ENCODE peak calls at places on chromosome 18, in four cellular contexts. P, T, N and G are unnamed samples. For H4K20me1, the result is how much of the 10 kb centered on the place peaks cover.

GRCh38 chr18:28584726-28585125 is 407.8 kb upstream of the CDH2 start:
- DNase-seq in P (no peak), T (peak), N (no peak), G (peak)

GRCh38 chr18:8977701-8978100 is 124.8 kb upstream of the NDUFV2 start:
- DNase-seq in P (no peak), T (no peak), N (no peak), G (no peak)

GRCh38 chr18:79552140-79552631 is 127.4 kb upstream of the CTDP1 start:
- DNase-seq in P (no peak), T (no peak), N (no peak), G (no peak)

GRCh38 chr18:64175432-64175831 is 26.5 kb upstream of the LINC00305 start:
- DNase-seq in P (no peak), T (no peak), N (no peak), G (no peak)

GRCh38 chr18:80022613-80023012 is 11.6 kb upstream of the RBFA start:
- DNase-seq in P (no peak), T (peak), N (peak), G (peak)

GRCh38 chr18:58996131-58996632 is 131.5 kb downstream of the ZNF532 start:
- DNase-seq in P (no peak), T (peak), N (no peak), G (peak)

GRCh38 chr18:58567453-58568196 is 61.3 kb downstream of the ALPK2 start:
- DNase-seq in P (no peak), T (peak), N (no peak), G (peak)

GRCh38 chr18:13369756-13370510 is 151.4 kb downstream of the LDLRAD4 start:
- DNase-seq in P (no peak), T (no peak), N (no peak), G (no peak)

GRCh38 chr18:2444201-2444875 is 127.0 kb downstream of the METTL4 start:
- DNase-seq in P (no peak), T (no peak), N (no peak), G (no peak)

GRCh38 chr18:55179460-55180195 is 220.4 kb upstream of the CCDC68 start:
- DNase-seq in P (no peak), T (no peak), N (no peak), G (peak)

GRCh38 chr18:3060667-3061580 is 48.0 kb upstream of the LPIN2 start:
- DNase-seq in P (no peak), T (no peak), N (no peak), G (no peak)

GRCh38 chr18:77173274-77174030 is 40.9 kb upstream of the MBP start:
- DNase-seq in P (no peak), T (no peak), N (no peak), G (no peak)

GRCh38 chr18:77166523-77166922 is 33.9 kb upstream of the MBP start:
- DNase-seq in P (no peak), T (no peak), N (no peak), G (no peak)

GRCh38 chr18:77167276-77167675 is 34.7 kb upstream of the MBP start:
- DNase-seq in P (no peak), T (no peak), N (no peak), G (no peak)

GRCh38 chr18:77168666-77169358 is 36.2 kb upstream of the MBP start:
- DNase-seq in P (no peak), T (no peak), N (no peak), G (no peak)

DNA sequence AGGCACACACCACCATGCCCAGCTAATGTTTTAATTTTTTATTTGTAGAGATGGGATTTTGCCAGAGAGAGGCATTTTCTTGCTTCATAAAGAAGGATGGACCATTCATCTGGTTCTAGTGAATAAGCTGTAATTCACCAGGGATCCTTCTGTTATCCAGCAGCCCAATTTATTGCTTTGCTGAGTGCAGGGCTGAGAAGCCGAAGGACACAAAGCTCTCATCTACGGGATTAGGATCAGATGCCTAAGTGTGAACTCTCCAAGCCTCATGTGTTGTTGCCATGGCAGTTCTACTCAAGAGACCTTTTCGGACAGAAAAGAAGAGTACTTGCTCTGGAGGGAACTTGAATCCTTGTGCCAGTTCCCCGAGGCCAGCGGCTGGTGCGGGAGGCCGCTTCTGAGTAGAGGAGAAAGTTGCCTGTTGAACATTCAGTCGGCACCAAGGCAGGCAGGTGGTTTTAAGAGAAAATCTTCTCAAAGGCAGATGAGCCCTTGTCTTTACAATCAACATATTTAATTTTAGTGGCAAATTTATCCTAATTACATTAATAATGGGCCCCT is 38.3 kb upstream of the MBP start:
- DNase-seq in P (no peak), T (no peak), N (no peak), G (no peak)
- H4K20me1 ChIP-seq in P (under half), T (under half), N (under half), G (under half)

DNA sequence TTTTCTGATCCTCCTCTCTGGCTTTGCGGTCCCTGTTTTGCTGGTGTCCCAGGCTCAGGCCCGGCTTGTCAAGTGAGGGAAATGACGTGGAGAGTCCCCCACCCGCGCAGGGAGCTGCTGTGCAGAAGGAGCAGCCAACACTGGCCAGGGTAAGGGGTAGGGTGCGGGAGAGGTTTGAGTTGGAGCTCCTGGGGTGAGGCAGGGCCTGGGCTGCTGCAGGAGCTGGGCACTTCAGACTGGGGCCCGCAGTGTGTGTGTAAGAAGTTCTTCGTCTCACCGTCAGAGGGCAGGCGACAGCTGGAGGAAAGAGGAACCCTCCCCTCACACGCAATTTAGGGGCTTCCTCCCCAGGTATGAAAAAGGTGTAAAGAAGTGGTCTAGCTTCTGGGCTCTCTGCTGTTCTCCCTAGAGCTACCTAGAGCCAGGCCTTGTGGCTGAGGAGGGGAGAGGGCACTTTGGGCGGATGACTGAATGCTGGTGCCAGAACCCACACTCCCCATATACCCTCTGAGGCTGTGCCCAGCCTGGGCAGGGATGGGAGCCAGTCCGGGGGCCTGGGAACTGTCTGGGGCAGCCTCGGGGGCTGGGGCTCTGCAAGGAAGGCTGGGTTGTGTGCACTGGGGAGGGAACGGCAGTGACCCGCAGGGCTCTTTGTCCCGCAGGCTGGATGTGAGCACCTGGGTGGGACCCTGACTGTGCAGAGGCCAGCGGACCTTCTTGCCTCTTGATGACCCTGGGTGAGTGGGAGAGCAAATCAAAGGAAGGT is 11.8 kb downstream of the CELF4 start:
- DNase-seq in P (no peak), T (no peak), N (peak), G (no peak)
- TF ChIP-seq CTCF in P (peak), T (no peak), N (peak), G (peak)

GRCh38 chr18:39318008-39318407 is 1752.4 kb upstream of the CELF4 start:
- DNase-seq in P (no peak), T (no peak), N (no peak), G (no peak)
- H3K4me2 ChIP-seq in P (no peak), T (no peak), N (no peak), G (no peak)

GRCh38 chr18:11780042-11780441 is 71.2 kb upstream of the CHMP1B start:
- DNase-seq in P (no peak), T (no peak), N (no peak), G (no peak)
- H4K20me1 ChIP-seq in P (under half), T (under half), N (under half), G (under half)

DNA sequence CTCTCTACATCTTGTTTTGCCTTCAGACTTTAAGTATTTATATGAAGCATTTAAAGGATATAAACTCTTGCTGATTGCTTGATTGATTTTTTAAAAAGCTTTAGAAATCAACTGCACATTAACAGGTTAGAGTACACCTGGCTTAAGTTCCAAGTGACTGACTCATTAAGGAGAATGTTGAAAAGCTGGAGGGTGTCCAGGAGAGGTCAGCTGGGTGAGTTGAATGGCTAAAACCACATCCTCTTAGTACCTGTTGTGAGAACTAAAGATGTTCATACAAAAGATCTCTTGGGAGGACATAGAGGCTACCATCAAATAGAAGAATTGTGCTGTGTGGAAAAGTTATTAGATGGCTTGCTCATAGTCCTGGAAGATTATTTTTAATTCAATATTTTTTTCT is 206.8 kb downstream of the TXNL1 start:
- DNase-seq in P (no peak), T (peak), N (no peak), G (no peak)
- TF ChIP-seq CTCF in P (no peak), T (no peak), N (no peak), G (no peak)

GRCh38 chr18:74546751-74547530 is 12.6 kb downstream of the CNDP1 start:
- DNase-seq in P (no peak), T (peak), N (no peak), G (peak)
- H3K4me2 ChIP-seq in P (peak), T (peak), N (no peak), G (peak)

DNA sequence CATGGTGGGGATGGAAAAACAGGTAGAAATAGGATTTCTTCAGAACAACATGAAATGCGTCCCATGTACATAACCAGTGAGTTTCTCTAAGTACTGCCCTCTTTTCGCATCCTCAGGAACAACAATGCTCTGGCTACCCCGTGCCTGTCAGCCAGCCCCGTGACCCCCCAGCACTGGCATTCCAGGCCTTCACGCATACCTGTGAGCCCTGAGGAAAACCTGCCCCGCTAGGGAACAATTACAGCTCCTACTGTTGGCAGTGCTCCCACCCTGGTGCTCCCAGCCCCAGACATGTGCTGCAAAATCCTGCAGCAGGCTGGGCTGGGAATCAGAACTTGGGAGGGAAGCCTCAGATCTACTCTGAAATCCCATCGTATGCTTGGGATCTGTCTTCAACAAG is 9.1 kb downstream of the SMAD7 start:
- DNase-seq in P (no peak), T (no peak), N (no peak), G (no peak)
- H4K20me1 ChIP-seq in P (under half), T (under half), N (under half), G (under half)

GRCh38 chr18:36424741-36425142 is 127.2 kb downstream of the FHOD3 start:
- DNase-seq in P (no peak), T (peak), N (peak), G (no peak)

GRCh38 chr18:36419188-36419912 is 121.8 kb downstream of the FHOD3 start:
- DNase-seq in P (no peak), T (no peak), N (no peak), G (no peak)

GRCh38 chr18:36420826-36421225 is 123.3 kb downstream of the FHOD3 start:
- DNase-seq in P (no peak), T (peak), N (peak), G (peak)

GRCh38 chr18:36415606-36416005 is 118.1 kb downstream of the FHOD3 start:
- DNase-seq in P (no peak), T (no peak), N (no peak), G (peak)

GRCh38 chr18:36419913-36420531 is 122.5 kb downstream of the FHOD3 start:
- DNase-seq in P (no peak), T (peak), N (no peak), G (peak)
- TF ChIP-seq CTCF in P (peak), T (peak), N (peak), G (no peak)